ENCODE peak calls at places on chromosomes 16 and 17, in ten cellular contexts. K is tibial nerve; G is left ventricle myocardium inferior; V is ovary; T is A673; Y is HepG2; O is CD8-positive, alpha-beta T cell; F is suprapubic skin; C is mesendoderm; D is Karpas-422. W is an unnamed sample.

GRCh38 chr17:40178021-40178601 is 841 bp downstream of the RAPGEFL1 start:
- DNase-seq in T (no peak), C (peak; percentile 61), V (no peak), F (no peak), G (no peak), D (no peak), K (no peak), Y (no peak), O (no peak), W (no peak)

GRCh38 chr16:75104836-75105235 is 11.7 kb downstream of the LDHD start:
- DNase-seq in Y (no peak), K (no peak), O (no peak), T (no peak), G (no peak), D (no peak), C (no peak), F (peak; percentile 58), V (no peak), W (no peak)

GRCh38 chr16:79188115-79188779 is 412.3 kb downstream of the MAF start:
- DNase-seq in F (no peak), C (peak; percentile 53), T (no peak), Y (no peak), D (no peak), K (no peak), O (no peak), V (no peak), G (no peak), W (no peak)

GRCh38 chr16:75011634-75012307 is 12.9 kb downstream of the ZNRF1 start:
- DNase-seq in O (no peak), F (no peak), T (peak; percentile 91), K (no peak), D (peak; percentile 31), V (no peak), G (no peak), Y (no peak), C (no peak), W (peak; percentile 81)

GRCh38 chr16:3734758-3735221 is 17.5 kb upstream of the TRAP1 start:
- DNase-seq in V (no peak), C (no peak), K (no peak), G (no peak), Y (no peak), F (no peak), T (no peak), D (no peak), O (no peak), W (no peak)

GRCh38 chr16:84635702-84636101 is 12.6 kb upstream of the KLHL36 start:
- DNase-seq in K (no peak), F (no peak), O (no peak), C (no peak), Y (no peak), D (no peak), V (no peak), T (no peak), G (no peak), W (no peak)

GRCh38 chr17:69198238-69198637 is 30.4 kb downstream of the ABCA10 start:
- DNase-seq in T (no peak), V (no peak), F (no peak), G (no peak), O (no peak), Y (no peak), C (no peak), D (no peak), K (no peak), W (no peak)

GRCh38 chr17:42562845-42563509 is 1.0 kb downstream of the COASY start:
- DNase-seq in G (no peak), F (no peak), C (no peak), O (no peak), V (no peak), D (peak; percentile 69), T (no peak), Y (peak; percentile 54), K (no peak), W (no peak)

GRCh38 chr16:645852-646678 is 3.1 kb upstream of the WDR90 start:
- DNase-seq in O (no peak), Y (peak; percentile 65), D (no peak), G (peak; percentile 79), V (no peak), K (no peak), T (no peak), F (no peak), C (no peak), W (no peak)

GRCh38 chr17:57466042-57466471 is 209.7 kb downstream of the MSI2 start:
- DNase-seq in V (no peak), T (no peak), K (no peak), C (peak; percentile 75), G (no peak), F (no peak), Y (no peak), D (peak; percentile 71), O (no peak), W (no peak)

GRCh38 chr16:89945654-89946053 is 2.9 kb upstream of the DEF8 start:
- DNase-seq in V (no peak), O (no peak), K (no peak), T (no peak), D (no peak), C (no peak), Y (no peak), F (no peak), G (no peak), W (no peak)
- H3K4me3 ChIP-seq in V (no peak overlapping the region), O (no peak overlapping the region), K (no peak overlapping the region), T (no peak overlapping the region), D (no peak overlapping the region), C (no peak overlapping the region), Y (no peak overlapping the region), F (no peak overlapping the region), G (no peak overlapping the region), W (no peak overlapping the region)

DNA sequence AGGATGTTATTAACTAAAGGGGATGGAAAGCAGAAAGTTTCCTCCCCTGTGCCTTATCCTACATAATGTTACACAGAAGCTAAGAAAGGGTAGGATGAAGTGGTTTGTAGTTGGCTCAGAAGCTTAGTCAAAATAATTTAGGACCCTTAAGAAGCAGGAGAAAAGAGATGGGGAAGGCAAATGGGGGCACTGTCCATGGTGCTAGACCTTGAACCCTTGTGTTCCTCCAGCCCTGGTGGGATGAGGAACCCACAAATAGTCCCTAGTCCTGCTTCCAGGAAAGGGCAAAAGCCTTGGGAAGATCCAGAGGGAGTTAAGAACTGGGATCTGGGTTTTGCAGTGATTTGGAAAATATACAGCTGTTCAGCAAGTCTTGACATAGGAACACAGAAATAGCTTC is 54.5 kb downstream of the SLC5A11 start:
- DNase-seq in O (no peak), G (no peak), D (peak; percentile 47), K (no peak), T (no peak), C (no peak), V (no peak), Y (no peak), F (no peak), W (no peak)
- H3K27me3 ChIP-seq in O (no peaks in the 10 kb centered on the region), G (peaks cover 16% of the 10 kb centered on the region), D (no peaks in the 10 kb centered on the region), K (no peaks in the 10 kb centered on the region), T (no peaks in the 10 kb centered on the region), C (no peaks in the 10 kb centered on the region), V (no peaks in the 10 kb centered on the region), Y (no peaks in the 10 kb centered on the region), F (no peaks in the 10 kb centered on the region), W (no peaks in the 10 kb centered on the region)

DNA sequence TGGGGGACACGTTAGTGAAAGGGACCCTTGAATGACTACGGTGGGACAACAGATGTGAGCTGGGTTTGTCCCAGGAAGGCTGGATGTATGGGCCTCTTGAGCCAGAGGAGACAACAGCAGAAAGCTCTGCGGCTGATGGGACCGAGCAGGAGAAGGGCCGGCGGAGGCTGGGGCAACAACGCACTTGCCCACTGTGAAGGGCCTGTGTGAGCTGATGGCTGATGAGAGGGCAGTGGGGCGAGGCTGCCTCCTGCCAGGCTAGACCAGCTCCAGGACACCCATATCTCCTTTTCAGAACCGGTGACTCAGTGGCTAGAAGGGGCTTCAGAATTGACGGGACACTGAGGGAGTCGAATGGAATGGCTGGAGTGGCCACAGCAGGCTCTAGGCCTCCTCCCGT is 250.1 kb downstream of the SEC14L1 start:
- DNase-seq in K (no peak), G (no peak), O (no peak), V (no peak), D (no peak), C (no peak), T (no peak), F (no peak), Y (no peak), W (no peak)
- H3K4me1 ChIP-seq in K (peaks cover 97% of the 10 kb centered on the region), G (peaks cover 99% of the 10 kb centered on the region), O (peaks cover 86% of the 10 kb centered on the region), V (peaks cover 57% of the 10 kb centered on the region), D (peaks cover 4% of the 10 kb centered on the region), C (peaks cover 46% of the 10 kb centered on the region), T (peaks cover 53% of the 10 kb centered on the region), F (peaks cover 93% of the 10 kb centered on the region), Y (peaks cover 98% of the 10 kb centered on the region), W (peaks cover 37% of the 10 kb centered on the region)

DNA sequence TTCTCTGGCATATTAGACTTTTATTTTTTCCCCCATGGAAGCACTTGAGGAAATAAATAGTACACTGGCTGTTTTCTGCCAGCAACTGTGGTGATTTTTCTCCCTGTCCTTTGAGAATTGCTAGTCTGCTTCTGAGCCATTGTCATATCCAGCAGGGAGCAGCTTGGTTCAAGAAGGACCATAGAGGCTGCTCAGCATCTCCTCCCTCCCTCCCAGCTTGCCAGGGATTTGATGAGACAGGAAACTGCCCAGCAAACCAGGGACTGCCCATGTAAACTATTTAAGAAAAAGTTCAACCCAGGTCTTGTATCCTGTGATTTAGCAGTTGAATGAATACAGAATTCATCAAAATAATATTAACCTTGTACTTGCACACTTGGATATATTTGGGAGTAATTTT is 39.5 kb downstream of the CYB5B start:
- DNase-seq in F (no peak), Y (no peak), G (no peak), K (no peak), D (no peak), O (no peak), V (no peak), C (peak; percentile 40), T (no peak), W (no peak)
- H3K4me3 ChIP-seq in F (no peak overlapping the region), Y (no peak overlapping the region), G (no peak overlapping the region), K (no peak overlapping the region), D (no peak overlapping the region), O (no peak overlapping the region), V (no peak overlapping the region), C (no peak overlapping the region), T (no peak overlapping the region), W (no peak overlapping the region)

GRCh38 chr16:73390491-73390890 is 342.6 kb upstream of the ZFHX3 start:
- DNase-seq in D (no peak), K (no peak), G (no peak), F (no peak), C (no peak), Y (no peak), O (no peak), V (no peak), T (no peak), W (no peak)
- H3K27me3 ChIP-seq in D (no peaks in the 10 kb centered on the region), K (no peaks in the 10 kb centered on the region), G (no peaks in the 10 kb centered on the region), F (peaks cover 3% of the 10 kb centered on the region), C (no peaks in the 10 kb centered on the region), Y (no peaks in the 10 kb centered on the region), O (no peaks in the 10 kb centered on the region), V (no peaks in the 10 kb centered on the region), T (peaks cover 8% of the 10 kb centered on the region), W (no peaks in the 10 kb centered on the region)

GRCh38 chr16:27483624-27484023 is 66.1 kb downstream of the GTF3C1 start:
- DNase-seq in K (no peak), V (no peak), C (no peak), G (no peak), F (no peak), Y (no peak), T (no peak), O (no peak), D (no peak), W (no peak)
- H3K4me1 ChIP-seq in K (no peaks in the 10 kb centered on the region), V (no peaks in the 10 kb centered on the region), C (no peaks in the 10 kb centered on the region), G (no peaks in the 10 kb centered on the region), F (no peaks in the 10 kb centered on the region), Y (peaks cover under 1% of the 10 kb centered on the region), T (no peaks in the 10 kb centered on the region), O (no peaks in the 10 kb centered on the region), D (no peaks in the 10 kb centered on the region), W (no peaks in the 10 kb centered on the region)

GRCh38 chr16:69861276-69862030 is 89.7 kb upstream of the CLEC18A start:
- DNase-seq in C (no peak), K (no peak), V (peak; percentile 75), O (no peak), F (no peak), Y (no peak), D (no peak), G (no peak), T (no peak), W (no peak)
- H3K4me3 ChIP-seq in C (no peak overlapping the region), K (no peak overlapping the region), V (peak overlapping the region; percentile 6), O (no peak overlapping the region), F (no peak overlapping the region), Y (no peak overlapping the region), D (no peak overlapping the region), G (peak overlapping the region; percentile 48), T (no peak overlapping the region), W (peak overlapping the region; percentile 31)

W was measured in ascending aorta.